ENCODE peak calls at places on chromosomes 6 and 20, in six cellular contexts. One of them, this sample, is unnamed.

GRCh38 chr20:25865715-25866656 is 169.3 kb upstream of the ZNF337 start:
- DNase-seq in midbrain: peak
- DNase-seq in fibroblast of lung: peak
- DNase-seq in HAP-1: peak
- DNase-seq in GM23338: peak
- DNase-seq in cardiac muscle cell: peak
- DNase-seq in this sample: peak

GRCh38 chr6:43294536-43294935 is 3.5 kb upstream of the SLC22A7 start:
- DNase-seq in midbrain: no peak
- DNase-seq in fibroblast of lung: no peak
- DNase-seq in HAP-1: no peak
- DNase-seq in GM23338: no peak
- DNase-seq in cardiac muscle cell: no peak
- DNase-seq in this sample: no peak

GRCh38 chr6:48184644-48185043 is 73.6 kb upstream of the PTCHD4 start:
- DNase-seq in midbrain: no peak
- DNase-seq in fibroblast of lung: peak
- DNase-seq in HAP-1: no peak
- DNase-seq in GM23338: no peak
- DNase-seq in cardiac muscle cell: no peak
- DNase-seq in this sample: no peak

GRCh38 chr6:4802312-4802935 is 26.2 kb downstream of the CDYL start:
- DNase-seq in midbrain: no peak
- DNase-seq in fibroblast of lung: no peak
- DNase-seq in HAP-1: no peak
- DNase-seq in GM23338: no peak
- DNase-seq in cardiac muscle cell: no peak
- DNase-seq in this sample: no peak

GRCh38 chr6:133187657-133188453 is 53.3 kb upstream of the EYA4 start:
- DNase-seq in midbrain: no peak
- DNase-seq in fibroblast of lung: peak
- DNase-seq in HAP-1: no peak
- DNase-seq in GM23338: no peak
- DNase-seq in cardiac muscle cell: no peak
- DNase-seq in this sample: no peak

GRCh38 chr20:10618611-10619245 is 55.1 kb downstream of the JAG1 start:
- DNase-seq in midbrain: no peak
- DNase-seq in fibroblast of lung: peak
- DNase-seq in HAP-1: peak
- DNase-seq in GM23338: peak
- DNase-seq in cardiac muscle cell: no peak
- DNase-seq in this sample: no peak

GRCh38 chr20:14556206-14556605 is 218.8 kb upstream of the FLRT3 start:
- DNase-seq in midbrain: no peak
- DNase-seq in fibroblast of lung: no peak
- DNase-seq in HAP-1: no peak
- DNase-seq in GM23338: no peak
- DNase-seq in cardiac muscle cell: no peak
- DNase-seq in this sample: no peak

GRCh38 chr6:54217018-54217417 is 91.2 kb upstream of the TINAG start:
- DNase-seq in midbrain: no peak
- DNase-seq in fibroblast of lung: no peak
- DNase-seq in HAP-1: no peak
- DNase-seq in GM23338: no peak
- DNase-seq in cardiac muscle cell: no peak
- DNase-seq in this sample: no peak

GRCh38 chr6:100440935-100441334 is 23.8 kb downstream of the SIM1 start:
- DNase-seq in midbrain: no peak
- DNase-seq in fibroblast of lung: no peak
- DNase-seq in HAP-1: no peak
- DNase-seq in GM23338: no peak
- DNase-seq in cardiac muscle cell: no peak
- DNase-seq in this sample: no peak

GRCh38 chr6:41469951-41470340 is 76.2 kb upstream of the FOXP4 start:
- DNase-seq in midbrain: no peak
- DNase-seq in fibroblast of lung: no peak
- DNase-seq in HAP-1: no peak
- DNase-seq in GM23338: peak
- DNase-seq in cardiac muscle cell: no peak
- DNase-seq in this sample: no peak

GRCh38 chr20:63309261-63310071 is 16.5 kb downstream of the COL20A1 start:
- DNase-seq in midbrain: peak
- DNase-seq in fibroblast of lung: peak
- DNase-seq in HAP-1: peak
- DNase-seq in GM23338: peak
- DNase-seq in cardiac muscle cell: peak
- DNase-seq in this sample: peak

GRCh38 chr6:132143258-132143657 is 192.1 kb upstream of the CCN2 start:
- DNase-seq in midbrain: no peak
- DNase-seq in fibroblast of lung: no peak
- DNase-seq in HAP-1: no peak
- DNase-seq in GM23338: peak
- DNase-seq in cardiac muscle cell: no peak
- DNase-seq in this sample: no peak

GRCh38 chr6:79377830-79378460 is 143.5 kb upstream of the HMGN3 start:
- DNase-seq in midbrain: no peak
- DNase-seq in fibroblast of lung: peak
- DNase-seq in HAP-1: no peak
- DNase-seq in GM23338: peak
- DNase-seq in cardiac muscle cell: no peak
- DNase-seq in this sample: no peak

GRCh38 chr20:57779401-57780003 is 69.7 kb upstream of the PMEPA1 start:
- DNase-seq in midbrain: no peak
- DNase-seq in fibroblast of lung: no peak
- DNase-seq in HAP-1: no peak
- DNase-seq in GM23338: peak
- DNase-seq in cardiac muscle cell: no peak
- DNase-seq in this sample: no peak

GRCh38 chr20:17747431-17747846 is 47.7 kb downstream of the BANF2 start:
- DNase-seq in midbrain: no peak
- DNase-seq in fibroblast of lung: peak
- DNase-seq in HAP-1: no peak
- DNase-seq in GM23338: no peak
- DNase-seq in cardiac muscle cell: no peak
- DNase-seq in this sample: no peak

GRCh38 chr20:52937701-52938100 is 34.5 kb upstream of the TSHZ2 start:
- DNase-seq in midbrain: no peak
- DNase-seq in fibroblast of lung: no peak
- DNase-seq in HAP-1: no peak
- DNase-seq in GM23338: peak
- DNase-seq in cardiac muscle cell: no peak
- DNase-seq in this sample: no peak

GRCh38 chr20:62834967-62835730 is 18.3 kb downstream of the COL9A3 start:
- DNase-seq in midbrain: no peak
- DNase-seq in fibroblast of lung: no peak
- DNase-seq in HAP-1: no peak
- DNase-seq in GM23338: no peak
- DNase-seq in cardiac muscle cell: no peak
- DNase-seq in this sample: no peak

GRCh38 chr20:3821996-3822395 is 1.6 kb downstream of the AP5S1 start:
- DNase-seq in midbrain: no peak
- DNase-seq in fibroblast of lung: no peak
- DNase-seq in HAP-1: no peak
- DNase-seq in GM23338: no peak
- DNase-seq in cardiac muscle cell: no peak
- DNase-seq in this sample: no peak

GRCh38 chr20:431012-431904 is 23.2 kb downstream of the RBCK1 start:
- DNase-seq in midbrain: peak
- DNase-seq in fibroblast of lung: peak
- DNase-seq in HAP-1: peak
- DNase-seq in GM23338: peak
- DNase-seq in cardiac muscle cell: peak
- DNase-seq in this sample: peak

GRCh38 chr6:165910184-165910583 is 247.1 kb upstream of the PDE10A start:
- DNase-seq in midbrain: no peak
- DNase-seq in fibroblast of lung: peak
- DNase-seq in HAP-1: no peak
- DNase-seq in GM23338: no peak
- DNase-seq in cardiac muscle cell: no peak
- DNase-seq in this sample: no peak

GRCh38 chr20:57076202-57076651 is 190.2 kb downstream of the BMP7 start:
- DNase-seq in midbrain: no peak
- DNase-seq in fibroblast of lung: no peak
- DNase-seq in HAP-1: no peak
- DNase-seq in GM23338: no peak
- DNase-seq in cardiac muscle cell: no peak
- DNase-seq in this sample: no peak

GRCh38 chr20:20089018-20089417 is 36.7 kb downstream of the CFAP61 start:
- DNase-seq in midbrain: no peak
- DNase-seq in fibroblast of lung: no peak
- DNase-seq in HAP-1: no peak
- DNase-seq in GM23338: no peak
- DNase-seq in cardiac muscle cell: no peak
- DNase-seq in this sample: no peak

GRCh38 chr6:30357678-30358339 is 12.9 kb downstream of the RPP21 start:
- DNase-seq in midbrain: peak
- DNase-seq in fibroblast of lung: peak
- DNase-seq in HAP-1: peak
- DNase-seq in GM23338: peak
- DNase-seq in cardiac muscle cell: peak
- DNase-seq in this sample: peak

GRCh38 chr20:4542270-4542669 is 179.4 kb upstream of the PRND start:
- DNase-seq in midbrain: no peak
- DNase-seq in fibroblast of lung: no peak
- DNase-seq in HAP-1: no peak
- DNase-seq in GM23338: no peak
- DNase-seq in cardiac muscle cell: no peak
- DNase-seq in this sample: no peak

GRCh38 chr6:143957679-143958274 is 50.3 kb downstream of the PLAGL1 start:
- DNase-seq in midbrain: no peak
- DNase-seq in fibroblast of lung: no peak
- DNase-seq in HAP-1: no peak
- DNase-seq in GM23338: no peak
- DNase-seq in cardiac muscle cell: no peak
- DNase-seq in this sample: no peak

GRCh38 chr6:119482850-119483285 is 133.3 kb upstream of the MAN1A1 start:
- DNase-seq in midbrain: no peak
- DNase-seq in fibroblast of lung: no peak
- DNase-seq in HAP-1: no peak
- DNase-seq in GM23338: no peak
- DNase-seq in cardiac muscle cell: peak
- DNase-seq in this sample: no peak

GRCh38 chr6:35297541-35298481 is at the start of gene DEF6:
- DNase-seq in midbrain: peak
- DNase-seq in fibroblast of lung: peak
- DNase-seq in HAP-1: no peak
- DNase-seq in GM23338: peak
- DNase-seq in cardiac muscle cell: peak
- DNase-seq in this sample: peak

GRCh38 chr20:34791289-34792020 is 34.0 kb downstream of the NCOA6 start:
- DNase-seq in midbrain: no peak
- DNase-seq in fibroblast of lung: peak
- DNase-seq in HAP-1: no peak
- DNase-seq in GM23338: peak
- DNase-seq in cardiac muscle cell: no peak
- DNase-seq in this sample: no peak

GRCh38 chr6:5214570-5215052 is 46.1 kb downstream of the LYRM4 start:
- DNase-seq in midbrain: peak
- DNase-seq in fibroblast of lung: peak
- DNase-seq in HAP-1: peak
- DNase-seq in GM23338: peak
- DNase-seq in cardiac muscle cell: peak
- DNase-seq in this sample: peak